ENCODE peak calls at places on chromosome 10, in ten cellular contexts. One of them, this sample, is unnamed.

GRCh38 chr10:77168861-77169260 is 468.7 kb downstream of the KCNMA1 start:
- DNase-seq in AG04450: no peak
- DNase-seq in B cell: no peak
- DNase-seq in stimulated activated CD8-positive, alpha-beta memory T cell treated with anti-CD3 and anti-CD28 coated beads, Interleukin-15, amount 100 ng/mL, for 4 hours: no peak
- DNase-seq in EH: no peak
- DNase-seq in naive thymus-derived CD4-positive, alpha-beta T cell: no peak
- DNase-seq in NCI-H2171: no peak
- DNase-seq in frontal cortex: no peak
- DNase-seq in activated T-helper 1 cell treated with anti-CD3 and anti-CD28 coated beads, Interleukin-12 subunit alpha, Interleukin-12 subunit beta, Interleukin-2, Interleukin-4 antibody, amounts not matched to agents 30 ng/mL and 10 ng/mL and 1 ng/mL, durations not matched to agents 14 hours and 24 hours and 36 hours: no peak
- DNase-seq in stimulated activated CD4-positive, alpha-beta T cell treated with anti-CD3 and anti-CD28 coated beads, Interleukin-2, amount 100 ng/mL, for 48 hours: no peak
- DNase-seq in this sample: no peak

GRCh38 chr10:12264204-12264908 is 68.4 kb downstream of the CDC123 start:
- DNase-seq in frontal cortex: peak
- DNase-seq in naive thymus-derived CD4-positive, alpha-beta T cell: peak
- DNase-seq in stimulated activated CD4-positive, alpha-beta T cell treated with anti-CD3 and anti-CD28 coated beads, Interleukin-2, amount 100 ng/mL, for 48 hours: peak
- DNase-seq in AG04450: peak
- DNase-seq in NCI-H2171: peak
- DNase-seq in activated T-helper 1 cell treated with anti-CD3 and anti-CD28 coated beads, Interleukin-12 subunit alpha, Interleukin-12 subunit beta, Interleukin-2, Interleukin-4 antibody, amounts not matched to agents 30 ng/mL and 10 ng/mL and 1 ng/mL, durations not matched to agents 14 hours and 24 hours and 36 hours: peak
- DNase-seq in stimulated activated CD8-positive, alpha-beta memory T cell treated with anti-CD3 and anti-CD28 coated beads, Interleukin-15, amount 100 ng/mL, for 4 hours: peak
- DNase-seq in B cell: peak
- DNase-seq in EH: peak
- DNase-seq in this sample: peak

GRCh38 chr10:110504111-110504735 is 6.5 kb downstream of the DUSP5 start:
- DNase-seq in activated T-helper 1 cell treated with anti-CD3 and anti-CD28 coated beads, Interleukin-12 subunit alpha, Interleukin-12 subunit beta, Interleukin-2, Interleukin-4 antibody, amounts not matched to agents 30 ng/mL and 10 ng/mL and 1 ng/mL, durations not matched to agents 14 hours and 24 hours and 36 hours: peak
- DNase-seq in AG04450: peak
- DNase-seq in B cell: peak
- DNase-seq in stimulated activated CD8-positive, alpha-beta memory T cell treated with anti-CD3 and anti-CD28 coated beads, Interleukin-15, amount 100 ng/mL, for 4 hours: no peak
- DNase-seq in stimulated activated CD4-positive, alpha-beta T cell treated with anti-CD3 and anti-CD28 coated beads, Interleukin-2, amount 100 ng/mL, for 48 hours: peak
- DNase-seq in NCI-H2171: no peak
- DNase-seq in naive thymus-derived CD4-positive, alpha-beta T cell: no peak
- DNase-seq in EH: peak
- DNase-seq in frontal cortex: no peak
- DNase-seq in this sample: peak

GRCh38 chr10:78600740-78601139 is 468.0 kb upstream of the ZMIZ1 start:
- DNase-seq in AG04450: no peak
- DNase-seq in EH: peak
- DNase-seq in activated T-helper 1 cell treated with anti-CD3 and anti-CD28 coated beads, Interleukin-12 subunit alpha, Interleukin-12 subunit beta, Interleukin-2, Interleukin-4 antibody, amounts not matched to agents 30 ng/mL and 10 ng/mL and 1 ng/mL, durations not matched to agents 14 hours and 24 hours and 36 hours: no peak
- DNase-seq in stimulated activated CD4-positive, alpha-beta T cell treated with anti-CD3 and anti-CD28 coated beads, Interleukin-2, amount 100 ng/mL, for 48 hours: no peak
- DNase-seq in NCI-H2171: no peak
- DNase-seq in stimulated activated CD8-positive, alpha-beta memory T cell treated with anti-CD3 and anti-CD28 coated beads, Interleukin-15, amount 100 ng/mL, for 4 hours: no peak
- DNase-seq in naive thymus-derived CD4-positive, alpha-beta T cell: no peak
- DNase-seq in frontal cortex: no peak
- DNase-seq in B cell: no peak
- DNase-seq in this sample: no peak

GRCh38 chr10:99827906-99828305 is 45.5 kb downstream of the ABCC2 start:
- DNase-seq in EH: peak
- DNase-seq in stimulated activated CD8-positive, alpha-beta memory T cell treated with anti-CD3 and anti-CD28 coated beads, Interleukin-15, amount 100 ng/mL, for 4 hours: no peak
- DNase-seq in AG04450: no peak
- DNase-seq in frontal cortex: no peak
- DNase-seq in NCI-H2171: no peak
- DNase-seq in stimulated activated CD4-positive, alpha-beta T cell treated with anti-CD3 and anti-CD28 coated beads, Interleukin-2, amount 100 ng/mL, for 48 hours: no peak
- DNase-seq in B cell: no peak
- DNase-seq in naive thymus-derived CD4-positive, alpha-beta T cell: no peak
- DNase-seq in activated T-helper 1 cell treated with anti-CD3 and anti-CD28 coated beads, Interleukin-12 subunit alpha, Interleukin-12 subunit beta, Interleukin-2, Interleukin-4 antibody, amounts not matched to agents 30 ng/mL and 10 ng/mL and 1 ng/mL, durations not matched to agents 14 hours and 24 hours and 36 hours: no peak
- DNase-seq in this sample: no peak

GRCh38 chr10:93993782-93994668 is at the start of gene PLCE1:
- DNase-seq in frontal cortex: peak
- DNase-seq in naive thymus-derived CD4-positive, alpha-beta T cell: no peak
- DNase-seq in EH: peak
- DNase-seq in activated T-helper 1 cell treated with anti-CD3 and anti-CD28 coated beads, Interleukin-12 subunit alpha, Interleukin-12 subunit beta, Interleukin-2, Interleukin-4 antibody, amounts not matched to agents 30 ng/mL and 10 ng/mL and 1 ng/mL, durations not matched to agents 14 hours and 24 hours and 36 hours: no peak
- DNase-seq in B cell: peak
- DNase-seq in stimulated activated CD8-positive, alpha-beta memory T cell treated with anti-CD3 and anti-CD28 coated beads, Interleukin-15, amount 100 ng/mL, for 4 hours: no peak
- DNase-seq in NCI-H2171: peak
- DNase-seq in stimulated activated CD4-positive, alpha-beta T cell treated with anti-CD3 and anti-CD28 coated beads, Interleukin-2, amount 100 ng/mL, for 48 hours: peak
- DNase-seq in AG04450: no peak
- DNase-seq in this sample: peak

GRCh38 chr10:11095374-11095785 is 77.7 kb downstream of the CELF2 start:
- DNase-seq in frontal cortex: no peak
- DNase-seq in activated T-helper 1 cell treated with anti-CD3 and anti-CD28 coated beads, Interleukin-12 subunit alpha, Interleukin-12 subunit beta, Interleukin-2, Interleukin-4 antibody, amounts not matched to agents 30 ng/mL and 10 ng/mL and 1 ng/mL, durations not matched to agents 14 hours and 24 hours and 36 hours: no peak
- DNase-seq in AG04450: no peak
- DNase-seq in B cell: no peak
- DNase-seq in EH: no peak
- DNase-seq in naive thymus-derived CD4-positive, alpha-beta T cell: no peak
- DNase-seq in stimulated activated CD4-positive, alpha-beta T cell treated with anti-CD3 and anti-CD28 coated beads, Interleukin-2, amount 100 ng/mL, for 48 hours: no peak
- DNase-seq in stimulated activated CD8-positive, alpha-beta memory T cell treated with anti-CD3 and anti-CD28 coated beads, Interleukin-15, amount 100 ng/mL, for 4 hours: no peak
- DNase-seq in NCI-H2171: no peak
- DNase-seq in this sample: no peak

GRCh38 chr10:92478536-92478935 is 95.4 kb downstream of the IDE start:
- DNase-seq in AG04450: no peak
- DNase-seq in naive thymus-derived CD4-positive, alpha-beta T cell: no peak
- DNase-seq in activated T-helper 1 cell treated with anti-CD3 and anti-CD28 coated beads, Interleukin-12 subunit alpha, Interleukin-12 subunit beta, Interleukin-2, Interleukin-4 antibody, amounts not matched to agents 30 ng/mL and 10 ng/mL and 1 ng/mL, durations not matched to agents 14 hours and 24 hours and 36 hours: no peak
- DNase-seq in B cell: no peak
- DNase-seq in stimulated activated CD8-positive, alpha-beta memory T cell treated with anti-CD3 and anti-CD28 coated beads, Interleukin-15, amount 100 ng/mL, for 4 hours: no peak
- DNase-seq in stimulated activated CD4-positive, alpha-beta T cell treated with anti-CD3 and anti-CD28 coated beads, Interleukin-2, amount 100 ng/mL, for 48 hours: no peak
- DNase-seq in frontal cortex: no peak
- DNase-seq in NCI-H2171: no peak
- DNase-seq in EH: no peak
- DNase-seq in this sample: no peak

GRCh38 chr10:2508971-2509605 is 558.3 kb upstream of the PFKP start:
- DNase-seq in stimulated activated CD4-positive, alpha-beta T cell treated with anti-CD3 and anti-CD28 coated beads, Interleukin-2, amount 100 ng/mL, for 48 hours: no peak
- DNase-seq in EH: peak
- DNase-seq in B cell: no peak
- DNase-seq in frontal cortex: no peak
- DNase-seq in stimulated activated CD8-positive, alpha-beta memory T cell treated with anti-CD3 and anti-CD28 coated beads, Interleukin-15, amount 100 ng/mL, for 4 hours: no peak
- DNase-seq in activated T-helper 1 cell treated with anti-CD3 and anti-CD28 coated beads, Interleukin-12 subunit alpha, Interleukin-12 subunit beta, Interleukin-2, Interleukin-4 antibody, amounts not matched to agents 30 ng/mL and 10 ng/mL and 1 ng/mL, durations not matched to agents 14 hours and 24 hours and 36 hours: no peak
- DNase-seq in NCI-H2171: no peak
- DNase-seq in AG04450: no peak
- DNase-seq in naive thymus-derived CD4-positive, alpha-beta T cell: no peak
- DNase-seq in this sample: no peak

GRCh38 chr10:2968401-2968800 is 98.9 kb upstream of the PFKP start:
- DNase-seq in EH: peak
- DNase-seq in naive thymus-derived CD4-positive, alpha-beta T cell: no peak
- DNase-seq in frontal cortex: no peak
- DNase-seq in activated T-helper 1 cell treated with anti-CD3 and anti-CD28 coated beads, Interleukin-12 subunit alpha, Interleukin-12 subunit beta, Interleukin-2, Interleukin-4 antibody, amounts not matched to agents 30 ng/mL and 10 ng/mL and 1 ng/mL, durations not matched to agents 14 hours and 24 hours and 36 hours: no peak
- DNase-seq in AG04450: no peak
- DNase-seq in stimulated activated CD8-positive, alpha-beta memory T cell treated with anti-CD3 and anti-CD28 coated beads, Interleukin-15, amount 100 ng/mL, for 4 hours: no peak
- DNase-seq in B cell: no peak
- DNase-seq in stimulated activated CD4-positive, alpha-beta T cell treated with anti-CD3 and anti-CD28 coated beads, Interleukin-2, amount 100 ng/mL, for 48 hours: no peak
- DNase-seq in NCI-H2171: no peak
- DNase-seq in this sample: no peak

GRCh38 chr10:35326466-35327235 is 9.7 kb upstream of the CCNY start:
- DNase-seq in AG04450: no peak
- DNase-seq in EH: peak
- DNase-seq in stimulated activated CD8-positive, alpha-beta memory T cell treated with anti-CD3 and anti-CD28 coated beads, Interleukin-15, amount 100 ng/mL, for 4 hours: no peak
- DNase-seq in NCI-H2171: no peak
- DNase-seq in naive thymus-derived CD4-positive, alpha-beta T cell: no peak
- DNase-seq in frontal cortex: no peak
- DNase-seq in stimulated activated CD4-positive, alpha-beta T cell treated with anti-CD3 and anti-CD28 coated beads, Interleukin-2, amount 100 ng/mL, for 48 hours: no peak
- DNase-seq in B cell: no peak
- DNase-seq in activated T-helper 1 cell treated with anti-CD3 and anti-CD28 coated beads, Interleukin-12 subunit alpha, Interleukin-12 subunit beta, Interleukin-2, Interleukin-4 antibody, amounts not matched to agents 30 ng/mL and 10 ng/mL and 1 ng/mL, durations not matched to agents 14 hours and 24 hours and 36 hours: no peak
- DNase-seq in this sample: no peak

GRCh38 chr10:22681301-22681700 is 33.1 kb downstream of the PIP4K2A start:
- DNase-seq in stimulated activated CD4-positive, alpha-beta T cell treated with anti-CD3 and anti-CD28 coated beads, Interleukin-2, amount 100 ng/mL, for 48 hours: no peak
- DNase-seq in EH: no peak
- DNase-seq in stimulated activated CD8-positive, alpha-beta memory T cell treated with anti-CD3 and anti-CD28 coated beads, Interleukin-15, amount 100 ng/mL, for 4 hours: no peak
- DNase-seq in activated T-helper 1 cell treated with anti-CD3 and anti-CD28 coated beads, Interleukin-12 subunit alpha, Interleukin-12 subunit beta, Interleukin-2, Interleukin-4 antibody, amounts not matched to agents 30 ng/mL and 10 ng/mL and 1 ng/mL, durations not matched to agents 14 hours and 24 hours and 36 hours: no peak
- DNase-seq in B cell: no peak
- DNase-seq in naive thymus-derived CD4-positive, alpha-beta T cell: no peak
- DNase-seq in NCI-H2171: no peak
- DNase-seq in frontal cortex: no peak
- DNase-seq in AG04450: no peak
- DNase-seq in this sample: no peak

GRCh38 chr10:119737827-119738226 is 12.0 kb downstream of the INPP5F start:
- DNase-seq in stimulated activated CD8-positive, alpha-beta memory T cell treated with anti-CD3 and anti-CD28 coated beads, Interleukin-15, amount 100 ng/mL, for 4 hours: no peak
- DNase-seq in B cell: no peak
- DNase-seq in frontal cortex: no peak
- DNase-seq in NCI-H2171: no peak
- DNase-seq in naive thymus-derived CD4-positive, alpha-beta T cell: no peak
- DNase-seq in AG04450: peak
- DNase-seq in stimulated activated CD4-positive, alpha-beta T cell treated with anti-CD3 and anti-CD28 coated beads, Interleukin-2, amount 100 ng/mL, for 48 hours: no peak
- DNase-seq in activated T-helper 1 cell treated with anti-CD3 and anti-CD28 coated beads, Interleukin-12 subunit alpha, Interleukin-12 subunit beta, Interleukin-2, Interleukin-4 antibody, amounts not matched to agents 30 ng/mL and 10 ng/mL and 1 ng/mL, durations not matched to agents 14 hours and 24 hours and 36 hours: no peak
- DNase-seq in EH: peak
- DNase-seq in this sample: no peak

GRCh38 chr10:29736325-29737208 is 101.8 kb upstream of the SVIL start:
- DNase-seq in naive thymus-derived CD4-positive, alpha-beta T cell: peak
- DNase-seq in EH: peak
- DNase-seq in AG04450: no peak
- DNase-seq in B cell: peak
- DNase-seq in stimulated activated CD4-positive, alpha-beta T cell treated with anti-CD3 and anti-CD28 coated beads, Interleukin-2, amount 100 ng/mL, for 48 hours: peak
- DNase-seq in stimulated activated CD8-positive, alpha-beta memory T cell treated with anti-CD3 and anti-CD28 coated beads, Interleukin-15, amount 100 ng/mL, for 4 hours: no peak
- DNase-seq in NCI-H2171: no peak
- DNase-seq in activated T-helper 1 cell treated with anti-CD3 and anti-CD28 coated beads, Interleukin-12 subunit alpha, Interleukin-12 subunit beta, Interleukin-2, Interleukin-4 antibody, amounts not matched to agents 30 ng/mL and 10 ng/mL and 1 ng/mL, durations not matched to agents 14 hours and 24 hours and 36 hours: peak
- DNase-seq in frontal cortex: peak
- DNase-seq in this sample: peak

GRCh38 chr10:69335063-69335587 is 56.8 kb downstream of the HK1 start:
- DNase-seq in AG04450: no peak
- DNase-seq in NCI-H2171: no peak
- DNase-seq in activated T-helper 1 cell treated with anti-CD3 and anti-CD28 coated beads, Interleukin-12 subunit alpha, Interleukin-12 subunit beta, Interleukin-2, Interleukin-4 antibody, amounts not matched to agents 30 ng/mL and 10 ng/mL and 1 ng/mL, durations not matched to agents 14 hours and 24 hours and 36 hours: no peak
- DNase-seq in naive thymus-derived CD4-positive, alpha-beta T cell: no peak
- DNase-seq in B cell: peak
- DNase-seq in EH: no peak
- DNase-seq in stimulated activated CD4-positive, alpha-beta T cell treated with anti-CD3 and anti-CD28 coated beads, Interleukin-2, amount 100 ng/mL, for 48 hours: no peak
- DNase-seq in stimulated activated CD8-positive, alpha-beta memory T cell treated with anti-CD3 and anti-CD28 coated beads, Interleukin-15, amount 100 ng/mL, for 4 hours: no peak
- DNase-seq in frontal cortex: no peak
- DNase-seq in this sample: peak

GRCh38 chr10:72954596-72955569 is at the start of gene PLA2G12B:
- DNase-seq in activated T-helper 1 cell treated with anti-CD3 and anti-CD28 coated beads, Interleukin-12 subunit alpha, Interleukin-12 subunit beta, Interleukin-2, Interleukin-4 antibody, amounts not matched to agents 30 ng/mL and 10 ng/mL and 1 ng/mL, durations not matched to agents 14 hours and 24 hours and 36 hours: no peak
- DNase-seq in NCI-H2171: peak
- DNase-seq in frontal cortex: no peak
- DNase-seq in AG04450: no peak
- DNase-seq in stimulated activated CD4-positive, alpha-beta T cell treated with anti-CD3 and anti-CD28 coated beads, Interleukin-2, amount 100 ng/mL, for 48 hours: no peak
- DNase-seq in stimulated activated CD8-positive, alpha-beta memory T cell treated with anti-CD3 and anti-CD28 coated beads, Interleukin-15, amount 100 ng/mL, for 4 hours: no peak
- DNase-seq in EH: no peak
- DNase-seq in naive thymus-derived CD4-positive, alpha-beta T cell: no peak
- DNase-seq in B cell: no peak
- DNase-seq in this sample: no peak

GRCh38 chr10:126500866-126501265 is 112.6 kb upstream of the ADAM12 start:
- DNase-seq in frontal cortex: no peak
- DNase-seq in B cell: no peak
- DNase-seq in stimulated activated CD8-positive, alpha-beta memory T cell treated with anti-CD3 and anti-CD28 coated beads, Interleukin-15, amount 100 ng/mL, for 4 hours: no peak
- DNase-seq in AG04450: peak
- DNase-seq in activated T-helper 1 cell treated with anti-CD3 and anti-CD28 coated beads, Interleukin-12 subunit alpha, Interleukin-12 subunit beta, Interleukin-2, Interleukin-4 antibody, amounts not matched to agents 30 ng/mL and 10 ng/mL and 1 ng/mL, durations not matched to agents 14 hours and 24 hours and 36 hours: no peak
- DNase-seq in NCI-H2171: no peak
- DNase-seq in naive thymus-derived CD4-positive, alpha-beta T cell: no peak
- DNase-seq in stimulated activated CD4-positive, alpha-beta T cell treated with anti-CD3 and anti-CD28 coated beads, Interleukin-2, amount 100 ng/mL, for 48 hours: no peak
- DNase-seq in EH: peak
- DNase-seq in this sample: no peak

GRCh38 chr10:29486466-29486865 is 148.3 kb downstream of the SVIL start:
- DNase-seq in stimulated activated CD8-positive, alpha-beta memory T cell treated with anti-CD3 and anti-CD28 coated beads, Interleukin-15, amount 100 ng/mL, for 4 hours: no peak
- DNase-seq in NCI-H2171: no peak
- DNase-seq in AG04450: no peak
- DNase-seq in EH: no peak
- DNase-seq in activated T-helper 1 cell treated with anti-CD3 and anti-CD28 coated beads, Interleukin-12 subunit alpha, Interleukin-12 subunit beta, Interleukin-2, Interleukin-4 antibody, amounts not matched to agents 30 ng/mL and 10 ng/mL and 1 ng/mL, durations not matched to agents 14 hours and 24 hours and 36 hours: no peak
- DNase-seq in stimulated activated CD4-positive, alpha-beta T cell treated with anti-CD3 and anti-CD28 coated beads, Interleukin-2, amount 100 ng/mL, for 48 hours: no peak
- DNase-seq in frontal cortex: no peak
- DNase-seq in naive thymus-derived CD4-positive, alpha-beta T cell: no peak
- DNase-seq in B cell: no peak
- DNase-seq in this sample: peak

GRCh38 chr10:16594106-16594505 is 72.4 kb upstream of the C1QL3 start:
- DNase-seq in activated T-helper 1 cell treated with anti-CD3 and anti-CD28 coated beads, Interleukin-12 subunit alpha, Interleukin-12 subunit beta, Interleukin-2, Interleukin-4 antibody, amounts not matched to agents 30 ng/mL and 10 ng/mL and 1 ng/mL, durations not matched to agents 14 hours and 24 hours and 36 hours: no peak
- DNase-seq in frontal cortex: no peak
- DNase-seq in EH: no peak
- DNase-seq in naive thymus-derived CD4-positive, alpha-beta T cell: no peak
- DNase-seq in stimulated activated CD4-positive, alpha-beta T cell treated with anti-CD3 and anti-CD28 coated beads, Interleukin-2, amount 100 ng/mL, for 48 hours: no peak
- DNase-seq in stimulated activated CD8-positive, alpha-beta memory T cell treated with anti-CD3 and anti-CD28 coated beads, Interleukin-15, amount 100 ng/mL, for 4 hours: no peak
- DNase-seq in NCI-H2171: no peak
- DNase-seq in B cell: no peak
- DNase-seq in AG04450: no peak
- DNase-seq in this sample: no peak

GRCh38 chr10:77603529-77603927 is 34.1 kb downstream of the KCNMA1 start:
- DNase-seq in naive thymus-derived CD4-positive, alpha-beta T cell: no peak
- DNase-seq in AG04450: no peak
- DNase-seq in activated T-helper 1 cell treated with anti-CD3 and anti-CD28 coated beads, Interleukin-12 subunit alpha, Interleukin-12 subunit beta, Interleukin-2, Interleukin-4 antibody, amounts not matched to agents 30 ng/mL and 10 ng/mL and 1 ng/mL, durations not matched to agents 14 hours and 24 hours and 36 hours: no peak
- DNase-seq in B cell: no peak
- DNase-seq in NCI-H2171: no peak
- DNase-seq in stimulated activated CD8-positive, alpha-beta memory T cell treated with anti-CD3 and anti-CD28 coated beads, Interleukin-15, amount 100 ng/mL, for 4 hours: no peak
- DNase-seq in frontal cortex: no peak
- DNase-seq in stimulated activated CD4-positive, alpha-beta T cell treated with anti-CD3 and anti-CD28 coated beads, Interleukin-2, amount 100 ng/mL, for 48 hours: no peak
- DNase-seq in EH: peak
- DNase-seq in this sample: no peak

GRCh38 chr10:77970869-77971803 is 44.6 kb upstream of the DLG5 start:
- DNase-seq in NCI-H2171: no peak
- DNase-seq in stimulated activated CD4-positive, alpha-beta T cell treated with anti-CD3 and anti-CD28 coated beads, Interleukin-2, amount 100 ng/mL, for 48 hours: no peak
- DNase-seq in stimulated activated CD8-positive, alpha-beta memory T cell treated with anti-CD3 and anti-CD28 coated beads, Interleukin-15, amount 100 ng/mL, for 4 hours: no peak
- DNase-seq in EH: peak
- DNase-seq in B cell: no peak
- DNase-seq in AG04450: peak
- DNase-seq in activated T-helper 1 cell treated with anti-CD3 and anti-CD28 coated beads, Interleukin-12 subunit alpha, Interleukin-12 subunit beta, Interleukin-2, Interleukin-4 antibody, amounts not matched to agents 30 ng/mL and 10 ng/mL and 1 ng/mL, durations not matched to agents 14 hours and 24 hours and 36 hours: no peak
- DNase-seq in frontal cortex: peak
- DNase-seq in naive thymus-derived CD4-positive, alpha-beta T cell: no peak
- DNase-seq in this sample: no peak

GRCh38 chr10:30984563-30985328 is 46.9 kb downstream of the ZNF438 start:
- DNase-seq in stimulated activated CD4-positive, alpha-beta T cell treated with anti-CD3 and anti-CD28 coated beads, Interleukin-2, amount 100 ng/mL, for 48 hours: no peak
- DNase-seq in NCI-H2171: no peak
- DNase-seq in activated T-helper 1 cell treated with anti-CD3 and anti-CD28 coated beads, Interleukin-12 subunit alpha, Interleukin-12 subunit beta, Interleukin-2, Interleukin-4 antibody, amounts not matched to agents 30 ng/mL and 10 ng/mL and 1 ng/mL, durations not matched to agents 14 hours and 24 hours and 36 hours: no peak
- DNase-seq in AG04450: no peak
- DNase-seq in EH: peak
- DNase-seq in B cell: no peak
- DNase-seq in frontal cortex: no peak
- DNase-seq in stimulated activated CD8-positive, alpha-beta memory T cell treated with anti-CD3 and anti-CD28 coated beads, Interleukin-15, amount 100 ng/mL, for 4 hours: no peak
- DNase-seq in naive thymus-derived CD4-positive, alpha-beta T cell: no peak
- DNase-seq in this sample: no peak

GRCh38 chr10:132539894-132540293 is 2.3 kb downstream of the INPP5A start:
- DNase-seq in activated T-helper 1 cell treated with anti-CD3 and anti-CD28 coated beads, Interleukin-12 subunit alpha, Interleukin-12 subunit beta, Interleukin-2, Interleukin-4 antibody, amounts not matched to agents 30 ng/mL and 10 ng/mL and 1 ng/mL, durations not matched to agents 14 hours and 24 hours and 36 hours: peak
- DNase-seq in frontal cortex: no peak
- DNase-seq in B cell: no peak
- DNase-seq in AG04450: no peak
- DNase-seq in NCI-H2171: no peak
- DNase-seq in stimulated activated CD4-positive, alpha-beta T cell treated with anti-CD3 and anti-CD28 coated beads, Interleukin-2, amount 100 ng/mL, for 48 hours: no peak
- DNase-seq in EH: peak
- DNase-seq in stimulated activated CD8-positive, alpha-beta memory T cell treated with anti-CD3 and anti-CD28 coated beads, Interleukin-15, amount 100 ng/mL, for 4 hours: no peak
- DNase-seq in naive thymus-derived CD4-positive, alpha-beta T cell: peak
- DNase-seq in this sample: peak

GRCh38 chr10:90751107-90751997 is 106.5 kb downstream of the HTR7 start:
- DNase-seq in frontal cortex: peak
- DNase-seq in naive thymus-derived CD4-positive, alpha-beta T cell: peak
- DNase-seq in activated T-helper 1 cell treated with anti-CD3 and anti-CD28 coated beads, Interleukin-12 subunit alpha, Interleukin-12 subunit beta, Interleukin-2, Interleukin-4 antibody, amounts not matched to agents 30 ng/mL and 10 ng/mL and 1 ng/mL, durations not matched to agents 14 hours and 24 hours and 36 hours: peak
- DNase-seq in AG04450: no peak
- DNase-seq in B cell: peak
- DNase-seq in EH: peak
- DNase-seq in NCI-H2171: no peak
- DNase-seq in stimulated activated CD8-positive, alpha-beta memory T cell treated with anti-CD3 and anti-CD28 coated beads, Interleukin-15, amount 100 ng/mL, for 4 hours: no peak
- DNase-seq in stimulated activated CD4-positive, alpha-beta T cell treated with anti-CD3 and anti-CD28 coated beads, Interleukin-2, amount 100 ng/mL, for 48 hours: peak
- DNase-seq in this sample: peak

GRCh38 chr10:75765705-75766104 is 334.3 kb downstream of the LRMDA start:
- DNase-seq in activated T-helper 1 cell treated with anti-CD3 and anti-CD28 coated beads, Interleukin-12 subunit alpha, Interleukin-12 subunit beta, Interleukin-2, Interleukin-4 antibody, amounts not matched to agents 30 ng/mL and 10 ng/mL and 1 ng/mL, durations not matched to agents 14 hours and 24 hours and 36 hours: no peak
- DNase-seq in frontal cortex: no peak
- DNase-seq in naive thymus-derived CD4-positive, alpha-beta T cell: no peak
- DNase-seq in B cell: no peak
- DNase-seq in NCI-H2171: no peak
- DNase-seq in AG04450: no peak
- DNase-seq in stimulated activated CD4-positive, alpha-beta T cell treated with anti-CD3 and anti-CD28 coated beads, Interleukin-2, amount 100 ng/mL, for 48 hours: no peak
- DNase-seq in stimulated activated CD8-positive, alpha-beta memory T cell treated with anti-CD3 and anti-CD28 coated beads, Interleukin-15, amount 100 ng/mL, for 4 hours: no peak
- DNase-seq in EH: no peak
- DNase-seq in this sample: no peak

GRCh38 chr10:82572686-82573226 is 697.8 kb downstream of the NRG3 start:
- DNase-seq in AG04450: no peak
- DNase-seq in stimulated activated CD4-positive, alpha-beta T cell treated with anti-CD3 and anti-CD28 coated beads, Interleukin-2, amount 100 ng/mL, for 48 hours: no peak
- DNase-seq in stimulated activated CD8-positive, alpha-beta memory T cell treated with anti-CD3 and anti-CD28 coated beads, Interleukin-15, amount 100 ng/mL, for 4 hours: no peak
- DNase-seq in frontal cortex: no peak
- DNase-seq in EH: no peak
- DNase-seq in B cell: no peak
- DNase-seq in naive thymus-derived CD4-positive, alpha-beta T cell: no peak
- DNase-seq in NCI-H2171: peak
- DNase-seq in activated T-helper 1 cell treated with anti-CD3 and anti-CD28 coated beads, Interleukin-12 subunit alpha, Interleukin-12 subunit beta, Interleukin-2, Interleukin-4 antibody, amounts not matched to agents 30 ng/mL and 10 ng/mL and 1 ng/mL, durations not matched to agents 14 hours and 24 hours and 36 hours: no peak
- DNase-seq in this sample: no peak

GRCh38 chr10:23340346-23340745 is 4.3 kb downstream of the C10orf67 start:
- DNase-seq in activated T-helper 1 cell treated with anti-CD3 and anti-CD28 coated beads, Interleukin-12 subunit alpha, Interleukin-12 subunit beta, Interleukin-2, Interleukin-4 antibody, amounts not matched to agents 30 ng/mL and 10 ng/mL and 1 ng/mL, durations not matched to agents 14 hours and 24 hours and 36 hours: no peak
- DNase-seq in frontal cortex: no peak
- DNase-seq in stimulated activated CD8-positive, alpha-beta memory T cell treated with anti-CD3 and anti-CD28 coated beads, Interleukin-15, amount 100 ng/mL, for 4 hours: no peak
- DNase-seq in EH: no peak
- DNase-seq in stimulated activated CD4-positive, alpha-beta T cell treated with anti-CD3 and anti-CD28 coated beads, Interleukin-2, amount 100 ng/mL, for 48 hours: no peak
- DNase-seq in naive thymus-derived CD4-positive, alpha-beta T cell: no peak
- DNase-seq in AG04450: no peak
- DNase-seq in B cell: no peak
- DNase-seq in NCI-H2171: no peak
- DNase-seq in this sample: no peak

GRCh38 chr10:37390901-37391300 is 265.5 kb downstream of the ANKRD30A start:
- DNase-seq in B cell: no peak
- DNase-seq in frontal cortex: no peak
- DNase-seq in stimulated activated CD4-positive, alpha-beta T cell treated with anti-CD3 and anti-CD28 coated beads, Interleukin-2, amount 100 ng/mL, for 48 hours: no peak
- DNase-seq in activated T-helper 1 cell treated with anti-CD3 and anti-CD28 coated beads, Interleukin-12 subunit alpha, Interleukin-12 subunit beta, Interleukin-2, Interleukin-4 antibody, amounts not matched to agents 30 ng/mL and 10 ng/mL and 1 ng/mL, durations not matched to agents 14 hours and 24 hours and 36 hours: no peak
- DNase-seq in NCI-H2171: no peak
- DNase-seq in AG04450: no peak
- DNase-seq in stimulated activated CD8-positive, alpha-beta memory T cell treated with anti-CD3 and anti-CD28 coated beads, Interleukin-15, amount 100 ng/mL, for 4 hours: no peak
- DNase-seq in naive thymus-derived CD4-positive, alpha-beta T cell: no peak
- DNase-seq in EH: no peak
- DNase-seq in this sample: no peak

This sample was measured in activated T-cell treated with anti-CD3 and anti-CD28 coated beads, Interleukin-2, amount 50 U/mL, for 72 hours.